ENCODE peak calls at places on chromosomes 16 and 17, in four cellular contexts. W, F, A and Z are unnamed samples.
A peak's percentile ranks its signal among the peaks of the same experiment; 100 is the strongest.

GRCh38 chr16:23771642-23772041 is 16.8 kb downstream of the CHP2 start:
- DNase-seq in F (no peak), W (no peak), A (no peak), Z (no peak)

GRCh38 chr16:877242-878065 is 76.9 kb upstream of the GNG13 start:
- DNase-seq in W (no peak), A (no peak), F (no peak), Z (no peak)

GRCh38 chr16:30784215-30784614 is 2.8 kb downstream of the ZNF629 start:
- DNase-seq in F (no peak), W (no peak), A (no peak), Z (no peak)

GRCh38 chr16:11425140-11425539 is 79.9 kb downstream of the RMI2 start:
- DNase-seq in F (no peak), A (no peak), W (no peak), Z (no peak)

GRCh38 chr17:60065136-60065535 is 13.6 kb downstream of the HEATR6 start:
- DNase-seq in W (no peak), A (no peak), F (no peak), Z (peak; percentile 65)

GRCh38 chr16:4660454-4661007 is 32.8 kb upstream of the NUDT16L1 start:
- DNase-seq in F (no peak), A (no peak), W (no peak), Z (peak; percentile 60)

GRCh38 chr16:67207857-67208524 is 9.1 kb downstream of the ELMO3 start:
- DNase-seq in W (no peak), A (peak; percentile 48), F (no peak), Z (peak; percentile 44)

GRCh38 chr16:56451753-56452689 is 667 bp downstream of the OGFOD1 start:
- DNase-seq in F (no peak), A (peak; percentile 71), W (no peak), Z (peak; percentile 31)

GRCh38 chr16:56270828-56271227 is 79.5 kb downstream of the GNAO1 start:
- DNase-seq in F (no peak), A (no peak), W (no peak), Z (no peak)

GRCh38 chr16:73095885-73096341 is 48.0 kb upstream of the ZFHX3 start:
- DNase-seq in A (no peak), W (no peak), F (no peak), Z (no peak)

GRCh38 chr17:13786000-13786598 is 184.4 kb upstream of the HS3ST3A1 start:
- DNase-seq in W (no peak), A (no peak), F (no peak), Z (peak; percentile 76)

GRCh38 chr16:50862818-50863672 is 121.2 kb downstream of the CYLD start:
- DNase-seq in F (no peak), W (no peak), A (no peak), Z (no peak)

GRCh38 chr16:83530293-83530692 is 277.5 kb upstream of the HSBP1 start:
- DNase-seq in F (no peak), A (no peak), W (no peak), Z (peak; percentile 83)

GRCh38 chr16:18983565-18984424 is at the start of gene TMC7:
- DNase-seq in W (peak; percentile 71), F (no peak), A (peak; percentile 89), Z (peak; percentile 79)

GRCh38 chr16:29820271-29820701 is at the start of gene MVP:
- DNase-seq in A (peak; percentile 51), W (no peak), F (no peak), Z (peak; percentile 57)

GRCh38 chr16:11152677-11153321 is 103.2 kb downstream of the SOCS1 start:
- DNase-seq in W (no peak), F (no peak), A (no peak), Z (no peak)

GRCh38 chr16:7363397-7364053 is 30.9 kb downstream of the RBFOX1 start:
- DNase-seq in A (no peak), W (no peak), F (no peak), Z (no peak)

GRCh38 chr17:8965394-8966168 is at the start of gene PIK3R5:
- DNase-seq in A (peak; percentile 54), W (peak; percentile 63), F (no peak), Z (no peak)

GRCh38 chr16:48637039-48637438 is 27.1 kb upstream of the N4BP1 start:
- DNase-seq in W (no peak), A (no peak), F (no peak), Z (no peak)

GRCh38 chr17:41519501-41520224 is 973 bp upstream of the KRT15 start:
- DNase-seq in A (peak; percentile 54), F (no peak), W (no peak), Z (no peak)

GRCh38 chr17:33778505-33779398 is 476.3 kb upstream of the CCL2 start:
- DNase-seq in W (peak; percentile 3), A (peak; percentile 73), F (peak; percentile 2), Z (peak; percentile 69)

GRCh38 chr17:39209317-39210092 is 9.4 kb downstream of the RPL19 start:
- DNase-seq in W (no peak), F (no peak), A (peak; percentile 6), Z (peak; percentile 69)

GRCh38 chr16:24820522-24820921 is 25.2 kb upstream of the SLC5A11 start:
- DNase-seq in W (no peak), A (no peak), F (no peak), Z (peak; percentile 44)

GRCh38 chr17:78997881-78998280 is 11.7 kb downstream of the CANT1 start:
- DNase-seq in W (no peak), F (no peak), A (no peak), Z (no peak)

GRCh38 chr16:50121278-50121677 is 31.8 kb upstream of the TENT4B start:
- DNase-seq in W (no peak), F (peak; percentile 47), A (no peak), Z (no peak)

GRCh38 chr17:34580685-34581445 is 1.5 kb downstream of the TMEM132E start:
- DNase-seq in F (no peak), W (no peak), A (peak; percentile 22), Z (no peak)

GRCh38 chr17:19978206-19978802 is 676 bp upstream of the AKAP10 start:
- DNase-seq in W (no peak), A (no peak), F (peak; percentile 13), Z (no peak)

GRCh38 chr17:74417178-74418045 is 14.5 kb upstream of the GPRC5C start:
- DNase-seq in A (no peak), W (no peak), F (peak; percentile 56), Z (no peak)

GRCh38 chr17:48261297-48261880 is 153.8 kb downstream of the SNX11 start:
- DNase-seq in A (peak; percentile 68), F (no peak), W (peak; percentile 57), Z (peak; percentile 11)

GRCh38 chr17:17001076-17001777 is 29.3 kb upstream of the TNFRSF13B start:
- DNase-seq in W (no peak), F (no peak), A (no peak), Z (no peak)
- TF ChIP-seq CHD1 in W (no peak), F (no peak), A (no peak), Z (no peak)

GRCh38 chr16:78396673-78397072 is 297.2 kb downstream of the WWOX start:
- DNase-seq in A (no peak), W (no peak), F (no peak), Z (no peak)
- TF ChIP-seq CHD1 in A (no peak), W (no peak), F (no peak), Z (no peak)

GRCh38 chr17:77493901-77494663 is 353.3 kb downstream of the SEC14L1 start:
- DNase-seq in F (no peak), W (no peak), A (no peak), Z (no peak)

GRCh38 chr17:77490361-77491183 is 349.8 kb downstream of the SEC14L1 start:
- DNase-seq in A (no peak), W (no peak), F (no peak), Z (no peak)

GRCh38 chr17:77493238-77493812 is 352.6 kb downstream of the SEC14L1 start:
- DNase-seq in W (no peak), F (no peak), A (no peak), Z (no peak)

GRCh38 chr17:77491921-77492445 is 351.2 kb downstream of the SEC14L1 start:
- DNase-seq in W (no peak), F (no peak), A (no peak), Z (no peak)

DNA sequence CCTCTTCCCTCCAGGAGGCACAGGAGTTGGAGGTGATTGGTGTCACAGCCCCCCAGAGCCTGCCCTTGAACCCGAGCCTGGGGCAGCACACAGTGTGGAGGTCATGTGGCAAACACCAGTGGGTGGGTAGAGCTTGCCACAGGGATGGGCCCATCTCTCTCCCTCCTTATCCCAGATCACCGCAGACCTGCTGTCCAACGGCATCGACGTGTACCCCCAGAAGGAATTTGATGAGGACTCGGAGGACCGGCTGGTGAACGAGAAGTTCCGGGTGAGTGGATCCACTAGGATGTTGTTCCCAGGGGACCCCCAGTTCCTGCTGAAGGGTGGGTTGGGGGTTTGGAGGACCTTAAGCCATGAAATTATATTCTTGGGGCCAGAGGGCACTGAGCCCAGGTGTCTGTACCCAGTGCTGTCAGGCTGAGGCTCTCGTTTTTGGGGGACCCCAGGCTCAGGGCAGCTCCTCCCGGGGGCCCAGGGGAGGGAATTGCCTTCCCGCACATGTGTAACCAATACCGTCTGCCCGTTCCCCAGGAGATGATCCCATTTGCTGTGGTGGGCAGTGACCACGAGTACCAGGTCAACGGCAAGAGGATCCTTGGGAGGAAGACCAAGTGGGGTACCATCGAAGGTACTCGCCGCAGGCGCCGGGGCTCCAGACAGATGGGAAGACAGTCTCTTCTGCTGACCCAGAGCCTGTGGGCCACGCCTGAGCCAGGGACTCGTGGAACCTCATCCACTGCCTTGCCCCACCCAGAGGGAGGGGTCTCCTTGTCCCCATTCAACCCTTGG is 351.9 kb downstream of the SEC14L1 start:
- DNase-seq in W (no peak), F (no peak), A (no peak), Z (no peak)
- TF ChIP-seq CHD1 in W (no peak), F (no peak), A (no peak), Z (no peak)

GRCh38 chr17:75917443-75918111 is 12.9 kb upstream of the MRPL38 start:
- DNase-seq in A (no peak), W (no peak), F (no peak), Z (no peak)
- TF ChIP-seq CHD1 in A (no peak), W (no peak), F (no peak), Z (no peak)